ENCODE peak calls at places on chromosomes 13 and 19, in four cellular contexts. H is left ventricle myocardium inferior, G is NCI-H2227 treated with DMSO at 0.1 percent for 48 hours, I is AG10803. L is an unnamed sample.

GRCh38 chr13:98214707-98215106 is 37.6 kb upstream of the RNF113B start:
- DNase-seq in H (no peak), G (no peak), I (no peak), L (no peak)

GRCh38 chr13:58318495-58319167 is 687.1 kb downstream of the PCDH17 start:
- DNase-seq in H (no peak), G (no peak), I (no peak), L (no peak)

GRCh38 chr13:40982772-40983171 is 36.3 kb downstream of the ELF1 start:
- DNase-seq in H (no peak), G (no peak), I (peak), L (no peak)

GRCh38 chr19:13461536-13461935 is 44.7 kb downstream of the CACNA1A start:
- DNase-seq in H (no peak), G (no peak), I (no peak), L (no peak)

GRCh38 chr19:14475251-14476073 is at the start of gene PTGER1:
- DNase-seq in H (no peak), G (no peak), I (no peak), L (peak)

GRCh38 chr19:3029070-3029923 is at the start of gene TLE2:
- DNase-seq in H (no peak), G (no peak), I (no peak), L (peak)

GRCh38 chr13:59494560-59494970 is 669.2 kb downstream of the DIAPH3 start:
- DNase-seq in H (peak), G (no peak), I (peak), L (peak)

GRCh38 chr13:32660227-32660626 is 74.0 kb downstream of the PDS5B start:
- DNase-seq in H (no peak), G (no peak), I (no peak), L (no peak)

GRCh38 chr19:55490478-55491436 is 2.5 kb downstream of the SSC5D start:
- DNase-seq in H (no peak), G (no peak), I (no peak), L (peak)

GRCh38 chr13:74555291-74556001 is 421.2 kb upstream of the KLF12 start:
- DNase-seq in H (no peak), G (no peak), I (peak), L (no peak)

GRCh38 chr13:27403252-27403678 is 21.2 kb upstream of the GTF3A start:
- DNase-seq in H (no peak), G (no peak), I (peak), L (no peak)

GRCh38 chr19:50451223-50451534 is 18.5 kb downstream of the MYBPC2 start:
- DNase-seq in H (no peak), G (no peak), I (no peak), L (no peak)

GRCh38 chr19:54572696-54573311 is 786 bp upstream of the LILRA2 start:
- DNase-seq in H (peak), G (no peak), I (no peak), L (peak)

GRCh38 chr19:42075364-42075615 is 676 bp upstream of the ZNF574 start:
- DNase-seq in H (no peak), G (peak), I (no peak), L (no peak)

GRCh38 chr19:54462072-54462712 is 1.4 kb downstream of the LENG9 start:
- DNase-seq in H (no peak), G (no peak), I (no peak), L (no peak)

GRCh38 chr19:56671613-56671994 is at the start of gene ZNF835:
- DNase-seq in H (peak), G (peak), I (no peak), L (peak)

GRCh38 chr13:51222510-51223283 is 499 bp downstream of the FAM124A start:
- DNase-seq in H (no peak), G (peak), I (no peak), L (no peak)

GRCh38 chr13:30486230-30487074 is 20.7 kb upstream of the HMGB1 start:
- DNase-seq in H (no peak), G (no peak), I (peak), L (no peak)

GRCh38 chr19:43476606-43477005 is 11.2 kb upstream of the LYPD3 start:
- DNase-seq in H (no peak), G (no peak), I (peak), L (no peak)

GRCh38 chr13:32663660-32664059 is 77.4 kb downstream of the PDS5B start:
- DNase-seq in H (no peak), G (no peak), I (no peak), L (no peak)

GRCh38 chr19:18514800-18515682 is 6.8 kb downstream of the ELL start:
- DNase-seq in H (peak), G (no peak), I (peak), L (peak)

GRCh38 chr13:51621597-51621996 is 37.3 kb downstream of the WDFY2 start:
- DNase-seq in H (no peak), G (no peak), I (no peak), L (no peak)

GRCh38 chr13:25902946-25903345 is 148.9 kb downstream of the SHISA2 start:
- DNase-seq in H (no peak), G (no peak), I (no peak), L (no peak)

GRCh38 chr19:51020988-51021651 is 1.6 kb upstream of the KLK10 start:
- DNase-seq in H (no peak), G (peak), I (peak), L (no peak)

GRCh38 chr13:40031031-40031430 is 375.6 kb downstream of the COG6 start:
- DNase-seq in H (no peak), G (no peak), I (peak), L (no peak)

GRCh38 chr19:40717325-40717879 is 490 bp downstream of the ITPKC start:
- DNase-seq in H (no peak), G (no peak), I (no peak), L (no peak)

GRCh38 chr13:48636550-48636949 is 17.2 kb upstream of the CYSLTR2 start:
- DNase-seq in H (no peak), G (no peak), I (peak), L (no peak)

GRCh38 chr19:40341601-40342482 is 6.4 kb downstream of the C19orf47 start:
- DNase-seq in H (peak), G (no peak), I (peak), L (peak)

GRCh38 chr19:17751103-17751911 is at the start of gene FCHO1:
- DNase-seq in H (peak), G (no peak), I (no peak), L (peak)

GRCh38 chr19:33159149-33159548 is 27.2 kb downstream of the WDR88 start:
- DNase-seq in H (no peak), G (no peak), I (no peak), L (no peak)

GRCh38 chr13:80036845-80037504 is 304.0 kb downstream of the SPRY2 start:
- DNase-seq in H (no peak), G (no peak), I (peak), L (no peak)